ENCODE peak calls at places on chromosomes 7 and 10, in four cellular contexts. X is A549, B is HepG2, E is K562. S is an unnamed sample.

GRCh38 chr7:39372383-39372782 is 193.8 kb upstream of the YAE1 start:
- DNase-seq in X (no peak), B (no peak), E (no peak), S (no peak)

GRCh38 chr10:119281581-119282071 is 74.3 kb downstream of the GRK5 start:
- DNase-seq in X (no peak), B (no peak), E (no peak), S (no peak)

GRCh38 chr10:11057018-11057417 is 39.3 kb downstream of the CELF2 start:
- DNase-seq in X (no peak), B (no peak), E (no peak), S (no peak)

GRCh38 chr7:149181136-149181790 is 14.1 kb upstream of the ZNF282 start:
- DNase-seq in X (no peak), B (no peak), E (no peak), S (no peak)

GRCh38 chr7:81624650-81625310 is 145.1 kb downstream of the HGF start:
- DNase-seq in X (no peak), B (no peak), E (no peak), S (no peak)

GRCh38 chr10:14617125-14617524 is 157.6 kb downstream of the FAM107B start:
- DNase-seq in X (no peak), B (no peak), E (no peak), S (no peak)

GRCh38 chr7:130733866-130734524 is at the start of gene KLF14:
- DNase-seq in X (no peak), B (no peak), E (peak; percentile 79), S (no peak)

GRCh38 chr10:80382989-80383388 is 25.4 kb upstream of the PRXL2A start:
- DNase-seq in X (peak; percentile 36), B (peak; percentile 40), E (no peak), S (peak; percentile 19)

GRCh38 chr7:50197547-50197946 is 104.5 kb upstream of the ZPBP start:
- DNase-seq in X (no peak), B (peak; percentile 58), E (peak; percentile 93), S (peak; percentile 54)

GRCh38 chr10:133378251-133379096 is 588 bp upstream of the PAOX start:
- DNase-seq in X (peak; percentile 48), B (peak; percentile 46), E (peak; percentile 66), S (no peak)

GRCh38 chr7:49823566-49823965 is 50.1 kb downstream of the VWC2 start:
- DNase-seq in X (no peak), B (no peak), E (no peak), S (no peak)

GRCh38 chr10:49628599-49628998 is 14.8 kb downstream of the CHAT start:
- DNase-seq in X (no peak), B (no peak), E (no peak), S (no peak)

GRCh38 chr10:130195746-130196294 is 59.6 kb downstream of the GLRX3 start:
- DNase-seq in X (no peak), B (no peak), E (no peak), S (no peak)

GRCh38 chr7:148566736-148567135 is 23.8 kb upstream of the C7orf33 start:
- DNase-seq in X (no peak), B (no peak), E (no peak), S (no peak)

GRCh38 chr7:157465597-157466348 is 129.0 kb downstream of the DNAJB6 start:
- DNase-seq in X (no peak), B (no peak), E (no peak), S (no peak)

GRCh38 chr10:93413252-93413689 is 68.9 kb downstream of the MYOF start:
- DNase-seq in X (no peak), B (no peak), E (no peak), S (no peak)

GRCh38 chr7:54985405-54986360 is 33.1 kb upstream of the EGFR start:
- DNase-seq in X (peak; percentile 70), B (peak; percentile 42), E (no peak), S (no peak)

GRCh38 chr10:42783181-42783549 is 570 bp downstream of the BMS1 start:
- DNase-seq in X (peak; percentile 21), B (peak; percentile 16), E (no peak), S (no peak)

GRCh38 chr10:31707578-31708411 is 220.8 kb downstream of the ARHGAP12 start:
- DNase-seq in X (no peak), B (no peak), E (no peak), S (peak; percentile 90)

GRCh38 chr10:28184810-28185209 is 118.1 kb downstream of the MPP7 start:
- DNase-seq in X (no peak), B (no peak), E (no peak), S (no peak)

GRCh38 chr10:28179006-28179405 is 123.9 kb downstream of the MPP7 start:
- DNase-seq in X (no peak), B (no peak), E (no peak), S (no peak)

GRCh38 chr10:28180654-28181053 is 122.2 kb downstream of the MPP7 start:
- DNase-seq in X (no peak), B (peak; percentile 2), E (no peak), S (no peak)

GRCh38 chr10:28179490-28180099 is 123.3 kb downstream of the MPP7 start:
- DNase-seq in X (peak; percentile 20), B (peak; percentile 46), E (peak; percentile 42), S (no peak)

GRCh38 chr10:28181478-28182096 is 121.3 kb downstream of the MPP7 start:
- DNase-seq in X (no peak), B (no peak), E (no peak), S (no peak)
- TF ChIP-seq ESRRA in X (no peak), B (no peak), E (no peak), S (no peak)

GRCh38 chr7:32891800-32892520 is 400 bp upstream of the KBTBD2 start:
- DNase-seq in X (peak; percentile 85), B (peak; percentile 97), E (peak; percentile 88), S (peak; percentile 84)
- TF ChIP-seq POLR2A in X (peak; percentile 76), B (peak; percentile 81), E (peak; percentile 83), S (peak; percentile 47)

GRCh38 chr10:61900829-61901783 is at the start of gene ARID5B:
- DNase-seq in X (peak; percentile 83), B (peak; percentile 68), E (peak; percentile 59), S (no peak)
- TF ChIP-seq ESRRA in X (no peak), B (no peak), E (no peak), S (no peak)

DNA sequence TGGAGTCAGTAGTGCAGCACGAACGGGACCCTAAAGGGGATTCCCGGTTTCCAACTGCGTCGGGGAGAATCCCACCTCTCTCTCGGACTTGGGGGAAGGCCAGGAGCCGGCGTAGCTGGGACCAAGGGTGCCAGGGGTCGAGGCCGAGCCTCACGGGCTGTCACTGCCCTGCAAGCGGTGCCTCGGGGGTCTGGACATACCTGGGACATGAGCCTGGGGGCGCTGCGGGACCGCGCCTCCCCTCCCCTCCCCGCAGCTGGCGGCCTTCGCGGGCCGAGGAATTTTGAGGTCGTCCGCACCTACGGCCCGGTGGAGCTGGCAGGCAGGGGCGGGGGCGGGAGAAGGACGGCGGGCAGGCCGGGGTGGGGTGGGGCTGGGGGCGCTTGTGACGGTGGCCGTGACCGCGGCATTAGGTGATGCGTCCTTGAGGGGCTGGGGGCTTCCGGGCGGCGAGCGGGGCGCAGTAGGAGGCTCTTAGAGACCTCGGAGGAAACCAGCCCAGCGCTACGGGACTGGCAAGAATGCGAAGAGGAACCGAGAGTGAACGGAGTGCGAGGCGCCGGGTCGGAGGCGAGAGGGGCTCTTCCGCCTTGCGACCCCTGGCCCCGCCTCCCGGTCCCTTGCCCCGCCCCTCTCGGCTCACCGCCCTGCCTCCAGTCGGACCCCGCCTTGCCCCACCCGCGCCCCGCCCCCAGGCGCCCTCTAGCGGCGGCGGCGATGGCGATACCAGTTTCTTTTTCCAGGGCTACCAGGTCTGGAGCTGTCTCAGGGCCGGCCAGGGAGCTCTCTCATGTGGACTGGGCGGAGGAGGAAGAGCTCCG is 48.3 kb downstream of the NPVF start:
- DNase-seq in X (peak; percentile 88), B (peak; percentile 69), E (peak; percentile 98), S (peak; percentile 77)
- TF ChIP-seq POLR2A in X (peak; percentile 81), B (peak; percentile 92), E (peak; percentile 78), S (peak; percentile 97)

GRCh38 chr10:34956756-34957155 is 133.4 kb downstream of the CUL2 start:
- DNase-seq in X (peak; percentile 18), B (no peak), E (no peak), S (no peak)

GRCh38 chr10:34959786-34960185 is 130.4 kb downstream of the CUL2 start:
- DNase-seq in X (no peak), B (no peak), E (no peak), S (no peak)

GRCh38 chr10:34959321-34959720 is 130.8 kb downstream of the CUL2 start:
- DNase-seq in X (no peak), B (peak; percentile 39), E (no peak), S (no peak)

GRCh38 chr10:34955391-34955790 is 134.8 kb downstream of the CUL2 start:
- DNase-seq in X (no peak), B (no peak), E (no peak), S (no peak)

DNA sequence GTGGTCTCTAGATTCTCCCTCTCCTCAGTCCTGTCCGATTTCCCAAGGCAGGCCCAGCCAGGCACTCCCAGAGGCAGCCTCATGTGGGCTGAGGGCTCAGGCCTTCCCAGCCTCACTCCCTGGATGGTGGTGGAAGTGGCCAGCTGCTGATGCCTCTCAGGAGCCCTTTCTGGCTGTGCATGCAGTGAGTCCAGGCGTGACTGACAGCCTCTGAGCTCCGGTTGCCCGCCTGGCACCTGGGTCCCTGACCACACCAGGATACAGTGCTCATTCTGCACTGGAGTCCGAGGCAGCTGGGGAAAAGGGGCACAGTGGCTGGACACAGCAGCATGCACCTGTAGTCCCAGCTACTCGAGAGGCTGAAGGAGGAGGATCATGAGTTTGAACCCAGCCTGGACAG is 132.6 kb downstream of the CUL2 start:
- DNase-seq in X (no peak), B (no peak), E (no peak), S (no peak)
- TF ChIP-seq ESRRA in X (no peak), B (no peak), E (no peak), S (no peak)